ENCODE peak calls at places on chromosomes 11 and 22, in eight cellular contexts. P is esophagus muscularis mucosa, G is suprapubic skin, O is SK-N-SH, S is tibial nerve, N is transverse colon, A is A549, Y is stomach. L is an unnamed sample.

GRCh38 chr11:57920971-57921370 is 102.7 kb upstream of the OR9Q1 start:
- DNase-seq in N (no peak), A (no peak), O (no peak), P (no peak), Y (no peak), S (no peak), G (no peak), L (no peak)

GRCh38 chr22:46075764-46076531 is 74.4 kb upstream of the PPARA start:
- DNase-seq in N (peak), G (peak), Y (peak), P (no peak), O (no peak), A (no peak), S (peak), L (peak)

GRCh38 chr11:105100206-105100605 is 39.4 kb downstream of the CARD18 start:
- DNase-seq in A (no peak), O (no peak), P (no peak), S (no peak), G (no peak), N (no peak), Y (no peak), L (peak)

GRCh38 chr11:14117632-14118031 is 155.1 kb downstream of the SPON1 start:
- DNase-seq in O (no peak), G (no peak), Y (no peak), N (no peak), A (no peak), S (no peak), P (no peak), L (no peak)

GRCh38 chr11:118265954-118266353 is 1.9 kb upstream of the MPZL2 start:
- DNase-seq in N (peak), A (no peak), Y (peak), S (no peak), O (no peak), G (no peak), P (no peak), L (no peak)

GRCh38 chr11:85745626-85746025 is 59.6 kb upstream of the CCDC89 start:
- DNase-seq in N (no peak), S (no peak), G (no peak), A (no peak), O (no peak), Y (no peak), P (peak), L (no peak)

GRCh38 chr11:75242722-75243600 is 2.4 kb downstream of the TPBGL start:
- DNase-seq in Y (peak), P (no peak), A (no peak), N (no peak), O (peak), S (no peak), G (peak), L (no peak)

GRCh38 chr11:9203715-9204311 is 61.3 kb downstream of the DENND5A start:
- DNase-seq in S (no peak), Y (no peak), O (peak), N (no peak), P (no peak), A (no peak), G (no peak), L (no peak)

GRCh38 chr11:65435981-65436411 is 13.4 kb downstream of the NEAT1 start:
- DNase-seq in O (no peak), P (peak), A (no peak), N (peak), Y (peak), G (peak), S (peak), L (peak)

GRCh38 chr11:73173755-73174494 is 31.8 kb upstream of the FCHSD2 start:
- DNase-seq in Y (peak), G (no peak), N (peak), S (no peak), A (no peak), P (no peak), O (no peak), L (no peak)

GRCh38 chr22:24401824-24402434 is 25.5 kb upstream of the ADORA2A start:
- DNase-seq in G (no peak), Y (no peak), S (no peak), N (no peak), P (no peak), A (no peak), O (peak), L (no peak)

GRCh38 chr11:1570531-1570895 is 1.6 kb downstream of the DUSP8 start:
- DNase-seq in N (no peak), S (no peak), O (no peak), A (no peak), Y (no peak), P (no peak), G (no peak), L (peak)

GRCh38 chr11:1572200-1573076 is at the start of gene DUSP8:
- DNase-seq in G (peak), O (peak), N (peak), A (peak), S (peak), Y (peak), P (peak), L (peak)

GRCh38 chr11:1571760-1572199 is 291 bp downstream of the DUSP8 start:
- DNase-seq in P (no peak), O (no peak), Y (no peak), A (no peak), G (no peak), S (no peak), N (no peak), L (no peak)

GRCh38 chr11:1570001-1570453 is 2.0 kb downstream of the DUSP8 start:
- DNase-seq in N (no peak), A (no peak), O (peak), P (no peak), Y (no peak), G (no peak), S (no peak), L (no peak)

GRCh38 chr11:1570896-1571759 is 943 bp downstream of the DUSP8 start:
- DNase-seq in P (no peak), N (no peak), A (no peak), O (peak), S (no peak), G (no peak), Y (no peak), L (no peak)
- H3K27ac ChIP-seq in P (peak), N (peak), A (peak), O (no peak), S (peak), G (peak), Y (peak), L (peak)

DNA sequence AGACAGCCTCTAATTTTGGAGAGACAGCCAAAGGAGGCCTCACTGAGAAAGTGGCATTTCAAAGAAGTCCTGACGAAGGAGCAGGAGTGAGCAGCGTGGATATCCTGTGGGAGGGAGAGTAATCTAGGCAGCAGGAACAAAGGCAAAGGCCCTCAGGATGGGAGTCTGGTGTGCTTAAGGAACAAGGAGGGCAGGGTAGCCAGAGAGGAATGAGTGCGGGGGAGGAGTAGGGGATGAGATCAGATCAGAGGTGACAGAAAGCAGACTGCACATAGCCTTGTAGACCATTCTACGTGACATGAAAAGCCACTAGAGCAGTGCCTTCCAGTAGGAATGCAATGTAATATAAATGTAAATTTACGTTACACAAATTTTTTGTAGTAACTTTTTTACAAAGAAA is 5.6 kb downstream of the SLC36A4 start:
- DNase-seq in A (no peak), N (no peak), S (no peak), Y (no peak), G (no peak), P (no peak), O (peak), L (no peak)
- TF ChIP-seq EP300 in A (no peak), N (no peak), S (no peak), Y (no peak), G (no peak), P (no peak), O (no peak), L (no peak)

DNA sequence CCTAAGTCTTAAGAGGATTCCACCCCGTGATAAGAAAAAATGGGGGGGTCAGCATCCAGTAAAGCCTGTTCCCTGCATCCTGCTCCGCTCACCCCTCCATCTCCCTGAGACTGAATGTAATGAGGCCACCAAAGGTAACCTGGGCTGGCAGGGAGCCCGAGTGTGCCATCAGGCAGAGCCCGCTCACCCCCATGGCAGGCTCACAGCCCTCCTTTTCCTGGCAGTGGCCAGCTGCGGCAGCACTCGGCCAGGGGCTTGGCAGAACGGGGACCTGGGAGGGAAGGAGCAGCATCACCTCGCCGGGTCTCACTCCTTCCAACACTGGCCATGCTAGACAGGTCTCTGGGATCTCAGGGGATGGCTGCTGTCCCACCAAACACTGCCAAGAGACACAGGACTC is 64.4 kb downstream of the PRDM11 start:
- DNase-seq in Y (no peak), N (no peak), P (no peak), O (no peak), A (no peak), G (no peak), S (no peak), L (peak)
- H3K4me3 ChIP-seq in Y (no peak), N (no peak), P (no peak), O (no peak), A (no peak), G (no peak), S (no peak), L (no peak)

DNA sequence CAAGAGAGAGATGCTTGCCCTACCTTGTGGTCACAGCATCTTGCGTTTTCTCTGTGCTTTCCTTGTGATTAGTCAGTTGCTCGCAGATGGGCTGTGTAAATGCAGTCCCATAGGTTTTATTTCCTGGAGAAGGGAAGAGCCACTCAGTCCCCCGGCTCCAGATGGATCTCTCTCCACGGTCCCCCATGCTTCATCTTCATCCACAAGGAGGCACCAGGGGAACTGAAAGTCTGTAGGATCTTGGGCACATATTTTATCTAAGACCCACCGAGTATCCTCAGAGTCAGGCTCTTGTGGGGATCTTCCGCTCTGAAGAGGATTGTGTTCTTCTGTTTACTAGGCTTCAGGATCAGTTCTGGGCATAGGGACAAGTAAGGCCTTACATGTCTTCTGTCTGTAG is 66.8 kb upstream of the E2F8 start:
- DNase-seq in S (no peak), Y (no peak), P (no peak), O (no peak), G (no peak), A (no peak), N (no peak), L (no peak)
- H3K27ac ChIP-seq in S (no peak), Y (no peak), P (no peak), O (no peak), G (no peak), A (no peak), N (no peak), L (no peak)

GRCh38 chr22:39535302-39535805 is 2.8 kb upstream of the RPS19BP1 start:
- DNase-seq in S (no peak), G (no peak), P (no peak), N (no peak), Y (no peak), A (no peak), O (no peak), L (peak)

GRCh38 chr22:39532215-39533071 is at the start of gene RPS19BP1:
- DNase-seq in P (peak), O (peak), N (peak), S (peak), G (peak), Y (peak), A (peak), L (peak)

GRCh38 chr22:39535831-39536449 is 3.4 kb upstream of the RPS19BP1 start:
- DNase-seq in G (no peak), O (no peak), S (no peak), Y (no peak), N (no peak), P (no peak), A (no peak), L (peak)

GRCh38 chr22:39534591-39535301 is 2.2 kb upstream of the RPS19BP1 start:
- DNase-seq in N (peak), G (peak), P (peak), S (peak), O (peak), A (peak), Y (peak), L (peak)

DNA sequence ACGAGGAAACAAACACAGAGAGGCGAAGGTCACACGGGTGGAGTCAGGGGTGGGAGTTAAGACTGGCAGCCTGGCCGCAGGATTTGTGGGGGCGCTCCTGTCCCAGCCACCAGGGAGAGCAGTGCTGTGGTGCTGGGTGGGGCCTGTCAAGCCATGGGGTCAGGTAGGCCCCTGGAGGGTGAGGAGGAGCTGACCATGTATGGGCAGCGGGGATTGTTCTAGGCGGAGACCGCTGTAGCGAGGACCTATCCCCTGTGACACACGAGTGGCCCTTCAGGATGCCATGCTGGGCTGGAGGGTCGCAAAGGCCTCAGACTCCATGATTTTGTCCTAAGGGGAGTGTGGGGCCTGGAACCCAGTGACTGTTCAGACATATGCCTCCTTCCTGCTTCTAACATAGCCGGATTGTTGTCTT is 1.6 kb upstream of the RPS19BP1 start:
- DNase-seq in A (no peak), O (no peak), S (no peak), N (no peak), P (no peak), G (no peak), Y (no peak), L (no peak)
- TF ChIP-seq EP300 in A (no peak), O (no peak), S (no peak), N (no peak), P (no peak), G (no peak), Y (no peak), L (no peak)

GRCh38 chr11:59223611-59224010 is 10.9 kb upstream of the MPEG1 start:
- DNase-seq in A (no peak), G (no peak), P (no peak), O (no peak), Y (no peak), S (no peak), N (no peak), L (no peak)

GRCh38 chr11:59226396-59226795 is 13.7 kb upstream of the MPEG1 start:
- DNase-seq in Y (no peak), N (no peak), A (no peak), O (no peak), G (no peak), S (no peak), P (no peak), L (no peak)

GRCh38 chr11:59223177-59223576 is 10.4 kb upstream of the MPEG1 start:
- DNase-seq in G (no peak), Y (no peak), P (no peak), A (no peak), O (no peak), S (no peak), N (no peak), L (no peak)

GRCh38 chr11:59224419-59224928 is 11.7 kb upstream of the MPEG1 start:
- DNase-seq in N (no peak), S (no peak), P (no peak), Y (no peak), G (no peak), A (no peak), O (no peak), L (no peak)

GRCh38 chr11:59225017-59225416 is 12.3 kb upstream of the MPEG1 start:
- DNase-seq in S (no peak), Y (no peak), O (no peak), P (no peak), A (no peak), G (no peak), N (no peak), L (no peak)
- H3K4me3 ChIP-seq in S (no peak), Y (no peak), O (no peak), P (no peak), A (no peak), G (no peak), N (no peak), L (no peak)

GRCh38 chr22:17479129-17479528 is 84.2 kb upstream of the SLC25A18 start:
- DNase-seq in G (no peak), N (no peak), O (no peak), S (no peak), Y (no peak), P (no peak), A (no peak), L (no peak)

GRCh38 chr22:17475318-17476212 is 87.7 kb upstream of the SLC25A18 start:
- DNase-seq in O (no peak), A (no peak), P (no peak), Y (no peak), N (no peak), S (no peak), G (no peak), L (no peak)

GRCh38 chr22:17477401-17477833 is 85.9 kb upstream of the SLC25A18 start:
- DNase-seq in O (no peak), A (no peak), Y (no peak), S (no peak), N (no peak), G (no peak), P (no peak), L (no peak)

GRCh38 chr22:17472886-17473285 is 90.4 kb upstream of the SLC25A18 start:
- DNase-seq in N (no peak), G (no peak), P (no peak), O (no peak), S (no peak), A (no peak), Y (no peak), L (peak)

DNA sequence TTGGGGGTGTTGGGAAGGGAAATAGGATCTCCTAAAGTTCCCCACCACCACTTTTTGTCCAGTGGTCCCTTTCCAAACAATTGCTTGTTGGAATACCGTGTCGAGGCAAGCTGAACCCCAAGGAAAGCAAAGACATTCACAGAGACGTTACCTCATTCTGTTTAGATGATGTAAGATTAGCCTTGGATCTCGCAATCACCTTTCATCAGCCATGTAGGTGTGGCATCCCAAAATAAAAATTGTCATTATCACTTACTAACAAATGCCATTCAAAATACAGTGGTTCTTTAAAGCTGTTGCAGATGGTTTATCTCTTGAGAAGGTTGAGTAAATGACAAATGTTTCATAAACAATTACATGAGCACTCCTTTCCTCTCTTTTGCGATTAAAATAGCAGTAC is 86.5 kb upstream of the SLC25A18 start:
- DNase-seq in Y (no peak), S (no peak), P (no peak), A (no peak), O (no peak), N (no peak), G (no peak), L (no peak)
- H3K27ac ChIP-seq in Y (no peak), S (no peak), P (peak), A (no peak), O (no peak), N (no peak), G (no peak), L (no peak)

DNA sequence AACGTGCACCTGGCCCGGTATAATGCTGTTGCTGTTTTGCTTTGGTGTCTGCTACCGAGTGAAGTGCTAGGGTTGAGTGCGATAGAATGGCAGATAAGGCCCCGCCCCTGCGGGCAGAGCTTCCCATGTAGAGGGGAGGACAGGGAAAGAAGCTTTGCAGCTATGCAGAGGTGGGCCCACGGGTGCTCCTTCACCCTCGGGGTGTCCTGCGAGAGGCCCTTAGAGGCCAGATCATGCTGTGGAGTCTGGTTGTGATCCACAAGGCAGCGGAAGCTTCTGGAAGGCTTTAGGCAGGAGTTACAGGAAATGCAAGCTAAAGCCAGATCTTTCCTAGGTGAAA is 3.2 kb downstream of the LRP5 start:
- DNase-seq in O (peak), G (no peak), A (no peak), Y (no peak), S (no peak), N (peak), P (no peak), L (no peak)
- TF ChIP-seq EP300 in O (no peak), G (no peak), A (no peak), Y (no peak), S (no peak), N (no peak), P (no peak), L (no peak)

DNA sequence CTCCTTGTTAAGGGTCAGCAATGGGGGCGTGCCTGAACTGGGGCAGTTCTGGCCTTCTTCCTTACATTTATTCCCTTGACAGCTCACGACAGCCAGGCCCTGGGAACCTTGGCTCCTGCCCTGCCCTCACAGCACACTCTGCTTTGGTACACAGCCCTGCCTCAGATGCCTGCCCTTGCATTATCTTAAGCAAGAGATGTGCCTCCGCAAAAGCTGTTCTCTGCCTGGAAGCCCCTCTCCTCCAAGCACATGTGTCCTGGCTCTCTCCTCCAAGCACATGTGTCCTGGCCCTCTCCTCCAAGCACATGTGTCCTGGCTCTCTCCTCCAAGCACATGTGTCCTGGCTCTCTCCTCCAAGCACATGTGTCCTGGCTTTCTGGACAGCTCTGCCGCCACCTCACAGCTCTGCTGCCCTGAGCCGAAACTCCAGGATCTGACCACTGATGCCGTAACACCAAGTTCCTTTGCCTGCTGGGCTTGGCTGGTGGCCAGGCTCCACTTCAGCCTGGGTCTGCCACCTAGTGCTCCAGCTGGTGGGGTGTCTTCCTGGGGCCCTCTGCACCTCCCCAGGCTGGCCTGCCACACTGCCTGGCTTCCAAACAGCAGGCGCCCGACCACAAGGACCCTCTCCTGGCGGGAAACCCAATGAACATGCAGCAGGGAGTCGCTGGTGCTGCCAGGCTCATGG is 53.1 kb downstream of the SCUBE1 start:
- DNase-seq in A (no peak), O (peak), N (no peak), Y (no peak), S (peak), G (no peak), P (no peak), L (peak)
- H3K4me3 ChIP-seq in A (no peak), O (no peak), N (no peak), Y (no peak), S (peak), G (peak), P (peak), L (no peak)

GRCh38 chr11:64366751-64367150 is 7.8 kb downstream of the RPS6KA4 start:
- DNase-seq in S (no peak), A (no peak), G (no peak), Y (no peak), O (no peak), P (no peak), N (no peak), L (no peak)
- H3K27ac ChIP-seq in S (no peak), A (no peak), G (no peak), Y (no peak), O (no peak), P (no peak), N (no peak), L (no peak)